ENCODE peak calls at places on chromosomes 1 and 21, in seven cellular contexts. K is CD8-positive, alpha-beta T cell; B is neural progenitor cell; F is AG04450; T is A549; V is choroid plexus epithelial cell; D is thoracic aorta. J is an unnamed sample.

GRCh38 chr1:203463469-203464062 is 12.0 kb upstream of the PRELP start:
- DNase-seq in F (no peak), B (no peak), K (no peak), T (no peak), V (peak), D (no peak), J (no peak)

GRCh38 chr1:221543529-221544120 is 198.3 kb downstream of the DUSP10 start:
- DNase-seq in F (no peak), D (no peak), B (peak), V (peak), K (no peak), T (no peak), J (no peak)

GRCh38 chr1:7042322-7043231 is 257.3 kb downstream of the CAMTA1 start:
- DNase-seq in K (no peak), V (peak), D (no peak), T (peak), F (no peak), B (peak), J (no peak)

GRCh38 chr1:15110867-15111230 is 42.7 kb upstream of the TMEM51 start:
- DNase-seq in B (no peak), T (no peak), V (no peak), K (no peak), F (no peak), D (no peak), J (no peak)

GRCh38 chr1:98981917-98982513 is 22.6 kb downstream of the PLPPR5 start:
- DNase-seq in T (no peak), D (no peak), B (no peak), V (peak), F (no peak), K (no peak), J (no peak)

GRCh38 chr1:6157528-6158174 is 22.5 kb downstream of the CHD5 start:
- DNase-seq in F (no peak), V (peak), B (no peak), K (no peak), T (peak), D (no peak), J (peak)

GRCh38 chr1:36988311-36988710 is 46.0 kb downstream of the GRIK3 start:
- DNase-seq in B (no peak), V (no peak), F (no peak), T (no peak), D (no peak), K (no peak), J (no peak)

GRCh38 chr1:23913212-23913880 is at the start of gene CNR2:
- DNase-seq in V (no peak), T (no peak), B (no peak), D (no peak), F (no peak), K (no peak), J (no peak)

GRCh38 chr21:35641271-35642016 is 418.9 kb downstream of the SETD4 start:
- DNase-seq in F (no peak), D (no peak), V (peak), T (no peak), K (no peak), B (no peak), J (no peak)

GRCh38 chr1:226302731-226303130 is 6.2 kb downstream of the LIN9 start:
- DNase-seq in V (no peak), F (no peak), D (no peak), B (no peak), K (no peak), T (no peak), J (no peak)

GRCh38 chr21:33286600-33287456 is 20.7 kb downstream of the IL10RB start:
- DNase-seq in D (no peak), F (no peak), B (no peak), V (peak), T (peak), K (no peak), J (no peak)

GRCh38 chr1:11684070-11684469 is 3.1 kb upstream of the MAD2L2 start:
- DNase-seq in V (no peak), B (no peak), F (no peak), K (no peak), D (no peak), T (no peak), J (no peak)

GRCh38 chr21:17387030-17387617 is 125.7 kb upstream of the CXADR start:
- DNase-seq in K (no peak), T (peak), F (peak), B (peak), D (no peak), V (peak), J (no peak)

GRCh38 chr1:68230901-68231626 is 1.3 kb downstream of the WLS start:
- DNase-seq in K (no peak), D (no peak), F (no peak), V (no peak), T (no peak), B (peak), J (no peak)

GRCh38 chr1:235855811-235856429 is 10.8 kb downstream of the LYST start:
- DNase-seq in T (no peak), F (no peak), D (no peak), B (no peak), V (no peak), K (no peak), J (no peak)

GRCh38 chr1:247908761-247909160 is 11.3 kb upstream of the OR2T8 start:
- DNase-seq in K (no peak), F (no peak), V (no peak), D (no peak), T (no peak), B (no peak), J (no peak)

GRCh38 chr1:90472775-90473174 is 244.3 kb downstream of the BARHL2 start:
- DNase-seq in V (no peak), B (no peak), T (no peak), F (no peak), K (no peak), D (no peak), J (no peak)

GRCh38 chr1:153032677-153033308 is 1.8 kb downstream of the SPRR1B start:
- DNase-seq in F (no peak), V (peak), B (peak), K (no peak), D (no peak), T (peak), J (peak)

GRCh38 chr1:88875595-88875994 is 15.8 kb downstream of the GTF2B start:
- DNase-seq in V (no peak), B (no peak), T (no peak), F (no peak), K (no peak), D (no peak), J (no peak)

GRCh38 chr1:205680073-205680851 is at the start of gene SLC45A3:
- DNase-seq in V (no peak), T (peak), B (peak), F (no peak), D (no peak), K (no peak), J (no peak)

GRCh38 chr1:17676387-17677060 is 78.6 kb upstream of the ACTL8 start:
- DNase-seq in V (no peak), T (no peak), F (no peak), K (no peak), B (no peak), D (no peak), J (no peak)

GRCh38 chr1:31010081-31010989 is 55.2 kb downstream of the PUM1 start:
- DNase-seq in V (peak), T (no peak), K (no peak), D (no peak), B (no peak), F (peak), J (peak)

GRCh38 chr1:99643021-99643779 is 2.7 kb upstream of the PALMD start:
- DNase-seq in T (no peak), F (no peak), B (no peak), V (no peak), D (no peak), K (no peak), J (no peak)

GRCh38 chr1:41322835-41323234 is 38.4 kb upstream of the FOXO6 start:
- DNase-seq in D (no peak), F (no peak), B (peak), T (peak), V (no peak), K (no peak), J (no peak)

GRCh38 chr1:157193702-157194391 is 55.7 kb upstream of the ETV3 start:
- DNase-seq in B (peak), D (no peak), T (peak), K (no peak), F (peak), V (peak), J (peak)

GRCh38 chr1:4613606-4614370 is 40.6 kb upstream of the AJAP1 start:
- DNase-seq in T (no peak), V (no peak), B (no peak), F (no peak), D (no peak), K (no peak), J (no peak)

DNA sequence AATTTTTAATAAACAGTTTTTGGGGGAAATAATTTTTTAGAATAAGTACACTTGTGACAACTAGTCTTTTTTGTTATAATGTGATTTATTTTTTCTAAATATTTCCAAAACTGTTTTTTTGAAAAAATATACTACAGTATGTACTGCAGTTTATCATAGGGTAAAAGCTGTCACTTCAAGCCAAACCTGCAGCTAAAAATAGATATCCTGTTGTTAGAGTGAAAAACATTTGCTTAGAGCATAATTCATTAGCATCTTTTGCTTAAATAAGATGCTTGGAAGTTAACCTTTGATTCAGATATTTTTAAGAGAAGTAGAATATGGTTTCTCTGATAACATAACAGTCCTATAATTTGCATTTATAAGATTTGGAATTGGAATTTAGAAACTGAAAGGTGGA is 21.5 kb downstream of the PRKACB start:
- DNase-seq in B (no peak), T (no peak), K (no peak), V (no peak), F (no peak), D (no peak), J (no peak)
- TF ChIP-seq CTCF in B (no peak), T (no peak), K (no peak), V (no peak), F (no peak), D (no peak), J (no peak)

GRCh38 chr21:30104246-30104645 is 62.4 kb downstream of the CLDN17 start:
- DNase-seq in K (no peak), F (no peak), D (no peak), T (no peak), V (no peak), B (no peak), J (peak)
- H3K4me3 ChIP-seq in K (no peak), F (no peak), D (no peak), T (no peak), V (no peak), B (no peak), J (no peak)

DNA sequence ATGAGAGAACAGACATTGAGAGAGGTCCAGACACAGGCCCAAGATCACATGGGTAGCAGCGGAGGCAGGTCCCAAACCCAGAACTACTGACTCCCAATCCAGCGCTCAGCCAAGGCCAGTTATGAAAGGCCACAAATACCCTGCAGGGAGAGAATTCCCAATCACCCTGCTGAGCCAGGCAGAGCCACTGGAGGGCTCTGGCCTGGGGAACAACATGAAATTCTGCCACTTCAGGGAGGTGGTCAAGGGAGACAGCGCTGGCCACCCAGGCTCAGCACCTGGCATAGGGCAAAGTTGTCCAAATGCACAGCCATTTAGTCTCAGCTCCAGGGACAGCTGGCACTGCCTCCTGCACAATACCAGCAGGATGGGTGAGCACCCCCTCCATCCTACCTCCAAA is 27.5 kb downstream of the SLC9A1 start:
- DNase-seq in K (no peak), T (no peak), F (no peak), V (no peak), B (peak), D (no peak), J (no peak)
- TF ChIP-seq CTCF in K (no peak), T (no peak), F (peak), V (peak), B (peak), D (no peak), J (peak)

GRCh38 chr21:38834725-38835124 is 29.0 kb downstream of the ETS2 start:
- DNase-seq in V (no peak), F (no peak), D (no peak), B (no peak), K (no peak), T (no peak), J (no peak)

GRCh38 chr21:38831526-38832467 is 26.1 kb downstream of the ETS2 start:
- DNase-seq in D (peak), K (no peak), F (peak), V (peak), B (no peak), T (no peak), J (peak)

GRCh38 chr21:38832664-38833063 is 26.9 kb downstream of the ETS2 start:
- DNase-seq in D (no peak), K (no peak), T (no peak), B (no peak), F (no peak), V (no peak), J (no peak)

GRCh38 chr21:38833122-38833521 is 27.4 kb downstream of the ETS2 start:
- DNase-seq in B (no peak), K (no peak), D (no peak), F (no peak), T (no peak), V (no peak), J (no peak)

GRCh38 chr21:38830667-38831525 is 25.2 kb downstream of the ETS2 start:
- DNase-seq in V (no peak), T (no peak), F (no peak), B (no peak), D (no peak), K (no peak), J (no peak)
- H3K4me3 ChIP-seq in V (no peak), T (no peak), F (no peak), B (no peak), D (no peak), K (no peak), J (no peak)

GRCh38 chr1:178344513-178345077 is 152.2 kb downstream of the CLEC20A start:
- DNase-seq in K (no peak), F (peak), V (peak), T (peak), B (peak), D (no peak), J (peak)
- TF ChIP-seq CTCF in K (no peak), F (peak), V (peak), T (peak), B (peak), D (peak), J (peak)

DNA sequence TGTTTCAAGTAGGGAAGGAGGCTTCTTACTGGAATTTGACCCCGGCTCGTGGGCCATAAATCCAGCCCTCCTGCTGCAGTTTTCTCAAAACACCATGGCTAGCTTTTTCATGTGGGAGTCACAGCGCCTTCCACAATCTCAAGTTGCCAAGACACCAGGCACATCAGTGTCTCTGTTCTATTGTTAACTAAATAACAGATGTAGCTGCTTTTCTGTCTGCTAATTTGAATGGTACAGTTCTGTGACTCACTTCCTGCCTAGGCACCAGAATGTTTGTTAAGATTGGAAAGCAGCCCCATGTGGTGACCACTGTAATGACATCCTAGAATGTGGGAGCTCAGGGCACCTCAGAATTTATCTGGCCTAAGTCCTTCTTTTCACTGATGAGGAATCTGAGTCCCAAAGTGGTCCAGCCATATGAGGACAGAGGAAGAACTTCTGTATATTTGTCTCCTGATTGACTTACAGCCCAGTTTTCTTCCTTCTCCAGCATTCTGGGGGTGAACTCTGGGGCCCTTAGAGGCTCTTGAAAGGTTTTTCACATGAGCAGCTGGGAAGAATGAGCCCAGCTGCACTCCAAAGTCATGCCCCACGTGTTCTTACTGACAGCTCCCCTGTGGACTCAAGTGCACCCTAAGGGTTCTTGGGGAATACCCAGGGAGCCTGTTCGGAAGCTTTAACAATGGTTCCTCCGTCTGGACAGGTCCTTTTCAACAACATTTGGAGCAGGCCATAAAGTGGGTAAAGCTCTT is 27.5 kb downstream of the TRIM45 start:
- DNase-seq in D (peak), K (no peak), T (peak), B (peak), F (no peak), V (peak), J (peak)
- H3K4me3 ChIP-seq in D (peak), K (no peak), T (no peak), B (no peak), F (no peak), V (no peak), J (no peak)